ENCODE peak calls at places on chromosomes 4 and X, in six cellular contexts. One of them, this sample, is unnamed.

GRCh38 chr4:37431417-37431743 is 186.8 kb downstream of the NWD2 start:
- DNase-seq in A549: peak
- DNase-seq in GM12878: no peak
- DNase-seq in SK-N-SH: no peak
- DNase-seq in K562: no peak
- DNase-seq in HepG2: peak
- DNase-seq in this sample: no peak

GRCh38 chr4:150126880-150127236 is 48.6 kb downstream of the DCLK2 start:
- DNase-seq in SK-N-SH: no peak
- DNase-seq in HepG2: no peak
- DNase-seq in GM12878: peak
- DNase-seq in K562: no peak
- DNase-seq in A549: no peak
- DNase-seq in this sample: no peak

GRCh38 chr4:4216261-4216660 is 10.5 kb downstream of the OTOP1 start:
- DNase-seq in K562: no peak
- DNase-seq in HepG2: no peak
- DNase-seq in GM12878: no peak
- DNase-seq in SK-N-SH: no peak
- DNase-seq in A549: no peak
- DNase-seq in this sample: no peak

GRCh38 chr4:20015825-20016224 is 235.9 kb upstream of the SLIT2 start:
- DNase-seq in K562: no peak
- DNase-seq in HepG2: no peak
- DNase-seq in SK-N-SH: no peak
- DNase-seq in GM12878: no peak
- DNase-seq in A549: no peak
- DNase-seq in this sample: no peak

GRCh38 chr4:58188313-58188712 is 1078.1 kb upstream of the IGFBP7 start:
- DNase-seq in SK-N-SH: no peak
- DNase-seq in GM12878: no peak
- DNase-seq in K562: no peak
- DNase-seq in HepG2: no peak
- DNase-seq in A549: no peak
- DNase-seq in this sample: no peak

GRCh38 chr4:186772936-186773335 is 49.3 kb upstream of the FAT1 start:
- DNase-seq in K562: no peak
- DNase-seq in GM12878: no peak
- DNase-seq in SK-N-SH: no peak
- DNase-seq in A549: peak
- DNase-seq in HepG2: no peak
- DNase-seq in this sample: no peak

GRCh38 chrX:9525511-9526248 is 60.8 kb downstream of the TBL1X start:
- DNase-seq in HepG2: no peak
- DNase-seq in GM12878: no peak
- DNase-seq in K562: no peak
- DNase-seq in A549: no peak
- DNase-seq in SK-N-SH: no peak
- DNase-seq in this sample: no peak

GRCh38 chr4:79082988-79083387 is 143.8 kb upstream of the PAQR3 start:
- DNase-seq in SK-N-SH: no peak
- DNase-seq in A549: no peak
- DNase-seq in HepG2: no peak
- DNase-seq in GM12878: no peak
- DNase-seq in K562: no peak
- DNase-seq in this sample: no peak

GRCh38 chrX:88655460-88655859 is 91.6 kb upstream of the CPXCR1 start:
- DNase-seq in SK-N-SH: no peak
- DNase-seq in K562: no peak
- DNase-seq in A549: no peak
- DNase-seq in GM12878: no peak
- DNase-seq in HepG2: no peak
- DNase-seq in this sample: no peak

GRCh38 chr4:168857546-168858314 is 152.3 kb downstream of the CBR4 start:
- DNase-seq in A549: no peak
- DNase-seq in HepG2: no peak
- DNase-seq in K562: no peak
- DNase-seq in GM12878: no peak
- DNase-seq in SK-N-SH: no peak
- DNase-seq in this sample: no peak

GRCh38 chr4:73405138-73405537 is 1.1 kb downstream of the ALB start:
- DNase-seq in A549: no peak
- DNase-seq in SK-N-SH: no peak
- DNase-seq in K562: no peak
- DNase-seq in HepG2: no peak
- DNase-seq in GM12878: no peak
- DNase-seq in this sample: no peak

GRCh38 chrX:153780678-153781427 is at the start of gene SRPK3:
- DNase-seq in GM12878: no peak
- DNase-seq in SK-N-SH: no peak
- DNase-seq in HepG2: no peak
- DNase-seq in A549: no peak
- DNase-seq in K562: no peak
- DNase-seq in this sample: no peak

GRCh38 chrX:40147399-40148188 is 49.8 kb upstream of the BCOR start:
- DNase-seq in SK-N-SH: no peak
- DNase-seq in A549: no peak
- DNase-seq in K562: no peak
- DNase-seq in HepG2: no peak
- DNase-seq in GM12878: no peak
- DNase-seq in this sample: peak

GRCh38 chr4:69617083-69617694 is 22.3 kb downstream of the UGT2A2 start:
- DNase-seq in SK-N-SH: no peak
- DNase-seq in GM12878: no peak
- DNase-seq in A549: peak
- DNase-seq in K562: no peak
- DNase-seq in HepG2: peak
- DNase-seq in this sample: no peak

GRCh38 chr4:70556856-70557255 is 35.2 kb upstream of the AMBN start:
- DNase-seq in HepG2: no peak
- DNase-seq in GM12878: no peak
- DNase-seq in K562: no peak
- DNase-seq in A549: no peak
- DNase-seq in SK-N-SH: no peak
- DNase-seq in this sample: no peak

GRCh38 chrX:13716905-13717304 is 17.5 kb downstream of the TRAPPC2 start:
- DNase-seq in A549: no peak
- DNase-seq in HepG2: no peak
- DNase-seq in GM12878: no peak
- DNase-seq in SK-N-SH: no peak
- DNase-seq in K562: no peak
- DNase-seq in this sample: no peak

GRCh38 chrX:110646386-110646785 is 149.2 kb downstream of the CHRDL1 start:
- DNase-seq in A549: no peak
- DNase-seq in SK-N-SH: no peak
- DNase-seq in K562: no peak
- DNase-seq in HepG2: no peak
- DNase-seq in GM12878: no peak
- DNase-seq in this sample: no peak

GRCh38 chrX:130174051-130174704 is 2.4 kb downstream of the RAB33A start:
- DNase-seq in K562: peak
- DNase-seq in A549: no peak
- DNase-seq in SK-N-SH: peak
- DNase-seq in GM12878: no peak
- DNase-seq in HepG2: no peak
- DNase-seq in this sample: no peak

GRCh38 chr4:57119054-57119651 is 9.0 kb upstream of the IGFBP7 start:
- DNase-seq in K562: no peak
- DNase-seq in GM12878: no peak
- DNase-seq in SK-N-SH: no peak
- DNase-seq in HepG2: no peak
- DNase-seq in A549: peak
- DNase-seq in this sample: no peak

GRCh38 chrX:42538405-42538804 is 239.6 kb downstream of the PPP1R2C start:
- DNase-seq in HepG2: peak
- DNase-seq in GM12878: no peak
- DNase-seq in SK-N-SH: no peak
- DNase-seq in A549: no peak
- DNase-seq in K562: no peak
- DNase-seq in this sample: no peak

GRCh38 chr4:150381026-150381425 is 200.9 kb upstream of the MAB21L2 start:
- DNase-seq in SK-N-SH: no peak
- DNase-seq in GM12878: no peak
- DNase-seq in HepG2: no peak
- DNase-seq in K562: no peak
- DNase-seq in A549: no peak
- DNase-seq in this sample: no peak

GRCh38 chr4:139514382-139515059 is 41.5 kb downstream of the SETD7 start:
- DNase-seq in K562: no peak
- DNase-seq in A549: no peak
- DNase-seq in HepG2: no peak
- DNase-seq in SK-N-SH: peak
- DNase-seq in GM12878: no peak
- DNase-seq in this sample: no peak

GRCh38 chr4:21544410-21544809 is 404.2 kb downstream of the KCNIP4 start:
- DNase-seq in A549: no peak
- DNase-seq in K562: no peak
- DNase-seq in SK-N-SH: no peak
- DNase-seq in GM12878: no peak
- DNase-seq in HepG2: no peak
- DNase-seq in this sample: no peak

GRCh38 chr4:92969650-92970370 is 666.0 kb downstream of the GRID2 start:
- DNase-seq in K562: no peak
- DNase-seq in A549: peak
- DNase-seq in HepG2: peak
- DNase-seq in SK-N-SH: no peak
- DNase-seq in GM12878: no peak
- DNase-seq in this sample: no peak

GRCh38 chrX:48919947-48920712 is 1.3 kb upstream of the PIM2 start:
- DNase-seq in GM12878: no peak
- DNase-seq in HepG2: no peak
- DNase-seq in A549: no peak
- DNase-seq in SK-N-SH: no peak
- DNase-seq in K562: no peak
- DNase-seq in this sample: no peak

GRCh38 chr4:7186081-7186480 is 6.3 kb upstream of the SORCS2 start:
- DNase-seq in GM12878: no peak
- DNase-seq in K562: peak
- DNase-seq in SK-N-SH: peak
- DNase-seq in A549: no peak
- DNase-seq in HepG2: peak
- DNase-seq in this sample: no peak

GRCh38 chr4:54226399-54227260 is 2.5 kb upstream of the PDGFRA start:
- DNase-seq in SK-N-SH: no peak
- DNase-seq in K562: no peak
- DNase-seq in HepG2: no peak
- DNase-seq in A549: no peak
- DNase-seq in GM12878: no peak
- DNase-seq in this sample: peak

GRCh38 chr4:123102897-123103489 is 180.6 kb upstream of the NUDT6 start:
- DNase-seq in GM12878: no peak
- DNase-seq in SK-N-SH: peak
- DNase-seq in K562: peak
- DNase-seq in HepG2: peak
- DNase-seq in A549: peak
- DNase-seq in this sample: no peak

GRCh38 chr4:18105023-18106011 is 83.8 kb upstream of the LCORL start:
- DNase-seq in A549: no peak
- DNase-seq in SK-N-SH: no peak
- DNase-seq in HepG2: no peak
- DNase-seq in K562: no peak
- DNase-seq in GM12878: peak
- DNase-seq in this sample: no peak

GRCh38 chrX:25721564-25721963 is 416.6 kb upstream of the MAGEB18 start:
- DNase-seq in HepG2: peak
- DNase-seq in GM12878: no peak
- DNase-seq in SK-N-SH: no peak
- DNase-seq in K562: no peak
- DNase-seq in A549: peak
- DNase-seq in this sample: no peak
- TF ChIP-seq CHD2 in HepG2: no peak
- TF ChIP-seq CHD2 in GM12878: no peak
- TF ChIP-seq CHD2 in SK-N-SH: no peak
- TF ChIP-seq CHD2 in K562: no peak
- TF ChIP-seq CHD2 in A549: no peak
- TF ChIP-seq CHD2 in this sample: no peak

GRCh38 chr4:118935819-118936218 is 47.2 kb downstream of the SYNPO2 start:
- DNase-seq in A549: no peak
- DNase-seq in HepG2: no peak
- DNase-seq in K562: no peak
- DNase-seq in SK-N-SH: no peak
- DNase-seq in GM12878: no peak
- DNase-seq in this sample: no peak
- TF ChIP-seq CHD2 in A549: no peak
- TF ChIP-seq CHD2 in HepG2: no peak
- TF ChIP-seq CHD2 in K562: no peak
- TF ChIP-seq CHD2 in SK-N-SH: no peak
- TF ChIP-seq CHD2 in GM12878: no peak
- TF ChIP-seq CHD2 in this sample: no peak

DNA sequence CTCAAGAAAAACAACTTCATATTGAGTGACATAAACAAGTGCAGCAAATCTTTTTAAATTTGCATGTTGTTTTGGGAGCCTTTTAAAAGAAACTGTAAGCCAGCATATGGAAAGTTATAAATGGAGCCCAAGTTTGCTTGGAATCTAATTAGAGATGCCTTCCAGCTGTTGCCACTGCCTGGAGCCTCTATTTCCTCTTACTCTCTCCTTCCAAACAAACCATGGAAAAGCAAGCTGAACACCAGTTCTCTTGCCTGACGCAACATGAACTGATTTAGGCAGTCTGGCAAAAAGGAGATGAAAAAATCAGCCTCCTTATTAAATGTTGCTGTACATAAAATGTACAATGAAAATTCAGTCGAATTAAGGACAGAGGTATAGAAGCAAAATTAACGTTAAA is 21.5 kb downstream of the ARSJ start:
- DNase-seq in K562: no peak
- DNase-seq in GM12878: no peak
- DNase-seq in HepG2: no peak
- DNase-seq in SK-N-SH: no peak
- DNase-seq in A549: no peak
- DNase-seq in this sample: no peak
- TF ChIP-seq CHD2 in K562: no peak
- TF ChIP-seq CHD2 in GM12878: no peak
- TF ChIP-seq CHD2 in HepG2: no peak
- TF ChIP-seq CHD2 in SK-N-SH: no peak
- TF ChIP-seq CHD2 in A549: no peak
- TF ChIP-seq CHD2 in this sample: no peak

GRCh38 chr4:159443975-159444374 is 341.1 kb downstream of the RAPGEF2 start:
- DNase-seq in SK-N-SH: no peak
- DNase-seq in A549: no peak
- DNase-seq in K562: no peak
- DNase-seq in HepG2: no peak
- DNase-seq in GM12878: no peak
- DNase-seq in this sample: no peak

GRCh38 chr4:159445671-159446070 is 342.8 kb downstream of the RAPGEF2 start:
- DNase-seq in HepG2: no peak
- DNase-seq in SK-N-SH: no peak
- DNase-seq in GM12878: no peak
- DNase-seq in A549: no peak
- DNase-seq in K562: no peak
- DNase-seq in this sample: no peak

GRCh38 chr4:159444668-159445067 is 341.8 kb downstream of the RAPGEF2 start:
- DNase-seq in SK-N-SH: no peak
- DNase-seq in K562: no peak
- DNase-seq in GM12878: no peak
- DNase-seq in HepG2: no peak
- DNase-seq in A549: peak
- DNase-seq in this sample: no peak

GRCh38 chr4:159447296-159447695 is 344.4 kb downstream of the RAPGEF2 start:
- DNase-seq in SK-N-SH: no peak
- DNase-seq in A549: no peak
- DNase-seq in K562: no peak
- DNase-seq in GM12878: no peak
- DNase-seq in HepG2: no peak
- DNase-seq in this sample: no peak

GRCh38 chr4:159446266-159446976 is 343.5 kb downstream of the RAPGEF2 start:
- DNase-seq in GM12878: peak
- DNase-seq in SK-N-SH: peak
- DNase-seq in A549: peak
- DNase-seq in K562: peak
- DNase-seq in HepG2: peak
- DNase-seq in this sample: peak
- TF ChIP-seq CHD2 in GM12878: no peak
- TF ChIP-seq CHD2 in SK-N-SH: no peak
- TF ChIP-seq CHD2 in A549: no peak
- TF ChIP-seq CHD2 in K562: no peak
- TF ChIP-seq CHD2 in HepG2: no peak
- TF ChIP-seq CHD2 in this sample: no peak

This sample was measured in H1.